ENCODE peak calls at places on chromosomes 2 and 18, in seven cellular contexts. Y is naive thymus-derived CD4-positive, alpha-beta T cell; M is spleen; J is CD8-positive, alpha-beta T cell; U is DND-41; Q is CD8-positive, alpha-beta memory T cell; W is mammary epithelial cell. O is an unnamed sample.

GRCh38 chr2:41720702-41721344 is 327.0 kb upstream of the PKDCC start:
- DNase-seq in Y (no peak), M (no peak), W (no peak), J (no peak), Q (no peak), U (no peak), O (no peak)

GRCh38 chr2:17869128-17869527 is 9.3 kb upstream of the KCNS3 start:
- DNase-seq in W (peak), Y (no peak), U (no peak), J (no peak), M (no peak), Q (no peak), O (no peak)

GRCh38 chr2:141570474-141571131 is 560.2 kb downstream of the LRP1B start:
- DNase-seq in J (no peak), M (peak), U (no peak), W (no peak), Q (no peak), Y (no peak), O (no peak)

GRCh38 chr18:5895886-5896740 is 791 bp upstream of the TMEM200C start:
- DNase-seq in W (no peak), Y (no peak), J (peak), Q (no peak), U (no peak), M (peak), O (no peak)

GRCh38 chr2:27885246-27885645 is 4.9 kb downstream of the RBKS start:
- DNase-seq in Q (no peak), Y (no peak), M (no peak), U (no peak), J (no peak), W (no peak), O (no peak)

GRCh38 chr2:97900806-97901205 is 94.9 kb downstream of the TMEM131 start:
- DNase-seq in M (no peak), Q (no peak), J (no peak), U (no peak), Y (no peak), W (peak), O (no peak)

GRCh38 chr18:75226301-75226955 is 15.8 kb downstream of the TSHZ1 start:
- DNase-seq in W (no peak), J (no peak), Q (no peak), Y (no peak), U (no peak), M (peak), O (no peak)

GRCh38 chr2:158756331-158756730 is 38.8 kb upstream of the DAPL1 start:
- DNase-seq in U (no peak), J (no peak), Q (no peak), W (no peak), Y (no peak), M (no peak), O (no peak)

GRCh38 chr18:79954791-79955190 is 3.3 kb upstream of the SLC66A2 start:
- DNase-seq in Y (no peak), U (no peak), M (no peak), Q (no peak), J (no peak), W (no peak), O (no peak)

GRCh38 chr2:180412224-180412623 is 405.1 kb upstream of the CWC22 start:
- DNase-seq in Q (no peak), Y (no peak), J (no peak), W (no peak), M (no peak), U (no peak), O (no peak)

GRCh38 chr2:199697469-199697868 is 153.5 kb downstream of the FTCDNL1 start:
- DNase-seq in U (no peak), W (no peak), M (no peak), Y (no peak), J (no peak), Q (no peak), O (no peak)

GRCh38 chr18:79523738-79524180 is 128.0 kb downstream of the NFATC1 start:
- DNase-seq in W (no peak), Y (peak), Q (peak), J (peak), M (peak), U (peak), O (peak)

GRCh38 chr2:26581991-26582842 is 58.9 kb downstream of the CIB4 start:
- DNase-seq in M (peak), W (no peak), U (no peak), J (no peak), Y (no peak), Q (no peak), O (no peak)

GRCh38 chr2:8003462-8004075 is 678.3 kb upstream of the ID2 start:
- DNase-seq in Q (no peak), U (no peak), W (no peak), J (no peak), M (no peak), Y (no peak), O (no peak)

GRCh38 chr18:6294119-6294784 is 120.5 kb downstream of the L3MBTL4 start:
- DNase-seq in J (no peak), Q (no peak), M (no peak), W (no peak), U (no peak), Y (no peak), O (no peak)

GRCh38 chr2:205245652-205246051 is 436.6 kb upstream of the NRP2 start:
- DNase-seq in J (no peak), Y (no peak), Q (no peak), M (no peak), U (no peak), W (peak), O (no peak)

GRCh38 chr2:64595397-64596160 is 58.1 kb downstream of the SERTAD2 start:
- DNase-seq in Q (no peak), W (no peak), J (no peak), M (no peak), U (no peak), Y (no peak), O (no peak)

GRCh38 chr18:73842795-73843394 is 304.7 kb downstream of the FBXO15 start:
- DNase-seq in M (no peak), W (peak), Y (peak), Q (peak), J (peak), U (peak), O (peak)

GRCh38 chr18:33757037-33757436 is 179.0 kb downstream of the ASXL3 start:
- DNase-seq in W (peak), U (no peak), M (no peak), Y (no peak), J (no peak), Q (no peak), O (no peak)

GRCh38 chr2:178479758-178480226 is 465 bp upstream of the PLEKHA3 start:
- DNase-seq in Q (no peak), J (no peak), U (no peak), W (no peak), M (no peak), Y (no peak), O (no peak)

GRCh38 chr2:25331686-25332365 is 9.9 kb downstream of the DNMT3A start:
- DNase-seq in W (peak), J (no peak), M (peak), U (no peak), Y (no peak), Q (no peak), O (no peak)

GRCh38 chr2:234691226-234691600 is 194.3 kb upstream of the ARL4C start:
- DNase-seq in U (no peak), W (no peak), M (no peak), Q (no peak), Y (no peak), J (no peak), O (no peak)

GRCh38 chr2:9793918-9794717 is 49.2 kb upstream of the TAF1B start:
- DNase-seq in Q (no peak), M (peak), J (no peak), U (no peak), W (no peak), Y (no peak), O (no peak)

GRCh38 chr2:225122582-225123486 is 80.6 kb upstream of the DOCK10 start:
- DNase-seq in M (no peak), U (peak), Y (peak), W (no peak), J (no peak), Q (no peak), O (peak)

GRCh38 chr18:13614701-13615288 is 111.6 kb downstream of the FAM210A start:
- DNase-seq in U (peak), J (peak), M (peak), W (no peak), Y (peak), Q (no peak), O (peak)

GRCh38 chr2:111685342-111685741 is 198.7 kb downstream of the ANAPC1 start:
- DNase-seq in Q (no peak), J (no peak), M (no peak), U (no peak), Y (no peak), W (no peak), O (no peak)

GRCh38 chr2:67514515-67514914 is 117.4 kb downstream of the ETAA1 start:
- DNase-seq in M (no peak), W (no peak), U (no peak), J (no peak), Q (no peak), Y (no peak), O (no peak)

GRCh38 chr2:220575963-220576362 is 948.5 kb downstream of the SLC4A3 start:
- DNase-seq in U (no peak), M (no peak), J (no peak), Q (no peak), Y (no peak), W (peak), O (no peak)

GRCh38 chr2:98518106-98518505 is 73.4 kb downstream of the INPP4A start:
- DNase-seq in U (peak), Q (peak), Y (peak), M (peak), J (peak), W (no peak), O (peak)

GRCh38 chr2:105771841-105772240 is 27.1 kb downstream of the NCK2 start:
- DNase-seq in Q (no peak), U (no peak), W (no peak), J (no peak), M (no peak), Y (no peak), O (no peak)

GRCh38 chr2:144330951-144331651 is 188.8 kb downstream of the ZEB2 start:
- DNase-seq in Q (peak), Y (peak), J (peak), W (peak), U (no peak), M (no peak), O (peak)
- H3K27ac ChIP-seq in Q (peak), Y (peak), J (peak), W (peak), U (peak), M (peak), O (peak)

GRCh38 chr2:190723397-190724090 is 74.7 kb downstream of the NAB1 start:
- DNase-seq in Q (no peak), W (no peak), Y (no peak), J (no peak), M (no peak), U (no peak), O (no peak)
- H3K4me3 ChIP-seq in Q (no peak), W (no peak), Y (no peak), J (no peak), M (no peak), U (no peak), O (no peak)

GRCh38 chr2:69116438-69116837 is 103.5 kb downstream of the ANTXR1 start:
- DNase-seq in W (no peak), M (no peak), J (no peak), Y (no peak), Q (no peak), U (no peak), O (no peak)
- H3K27ac ChIP-seq in W (no peak), M (no peak), J (no peak), Y (no peak), Q (no peak), U (no peak), O (no peak)

GRCh38 chr2:191680639-191681038 is 2.7 kb downstream of the NABP1 start:
- DNase-seq in W (no peak), J (no peak), Y (no peak), U (no peak), M (no peak), Q (no peak), O (no peak)
- H3K4me3 ChIP-seq in W (peak), J (no peak), Y (peak), U (peak), M (peak), Q (peak), O (peak)

GRCh38 chr2:191488135-191488534 is 189.8 kb upstream of the NABP1 start:
- DNase-seq in Y (no peak), M (no peak), W (peak), J (no peak), U (no peak), Q (no peak), O (no peak)
- H3K27ac ChIP-seq in Y (no peak), M (no peak), W (no peak), J (no peak), U (no peak), Q (no peak), O (no peak)

O was measured in CD4-positive, alpha-beta memory T cell.